ENCODE peak calls at places on chromosome 5, in seven cellular contexts. R is amniotic epithelial cell; G is sciatic nerve; Q is activated CD8-positive, alpha-beta memory T cell treated with anti-CD3 and anti-CD28 coated beads for 24 hours; L is colonic mucosa; V is Jurkat, Clone E6-1; S is cardiac fibroblast. I is an unnamed sample.

GRCh38 chr5:180647941-180648500 is 1.4 kb downstream of the FLT4 start:
- DNase-seq in R (no peak), G (no peak), Q (no peak), L (no peak), V (no peak), S (no peak), I (no peak)

GRCh38 chr5:173829826-173830225 is 58.3 kb upstream of the CPEB4 start:
- DNase-seq in R (peak; percentile 66), G (no peak), Q (no peak), L (no peak), V (no peak), S (peak; percentile 41), I (no peak)

GRCh38 chr5:132428811-132429440 is 59.4 kb downstream of the SLC22A5 start:
- DNase-seq in R (peak; percentile 84), G (no peak), Q (peak; percentile 55), L (no peak), V (no peak), S (peak; percentile 81), I (no peak)

GRCh38 chr5:173920866-173921265 is 32.7 kb downstream of the CPEB4 start:
- DNase-seq in R (peak; percentile 41), G (no peak), Q (no peak), L (no peak), V (no peak), S (no peak), I (no peak)

GRCh38 chr5:135127604-135128240 is 93.7 kb upstream of the PITX1 start:
- DNase-seq in R (peak; percentile 93), G (no peak), Q (no peak), L (peak; percentile 82), V (no peak), S (peak; percentile 54), I (no peak)

GRCh38 chr5:54738118-54738972 is 220.8 kb downstream of the SNX18 start:
- DNase-seq in R (peak; percentile 39), G (peak; percentile 79), Q (no peak), L (peak; percentile 57), V (no peak), S (peak; percentile 68), I (peak; percentile 91)

GRCh38 chr5:68007446-68007845 is 208.1 kb upstream of the PIK3R1 start:
- DNase-seq in R (peak; percentile 87), G (no peak), Q (no peak), L (no peak), V (no peak), S (peak; percentile 90), I (no peak)

GRCh38 chr5:173839117-173839713 is 48.9 kb upstream of the CPEB4 start:
- DNase-seq in R (no peak), G (no peak), Q (no peak), L (no peak), V (no peak), S (no peak), I (no peak)

GRCh38 chr5:151553130-151553670 is 37.9 kb downstream of the FAT2 start:
- DNase-seq in R (no peak), G (no peak), Q (no peak), L (no peak), V (no peak), S (no peak), I (no peak)

GRCh38 chr5:98735806-98736507 is 37.5 kb upstream of the RGMB start:
- DNase-seq in R (peak; percentile 79), G (no peak), Q (no peak), L (no peak), V (no peak), S (peak; percentile 79), I (no peak)

GRCh38 chr5:154446183-154447073 is 631 bp downstream of the SAP30L start:
- DNase-seq in R (peak; percentile 69), G (peak; percentile 75), Q (peak; percentile 75), L (peak; percentile 65), V (no peak), S (peak; percentile 58), I (peak; percentile 92)

GRCh38 chr5:132010645-132011560 is 555 bp downstream of the ACSL6 start:
- DNase-seq in R (no peak), G (peak; percentile 33), Q (peak; percentile 63), L (no peak), V (peak; percentile 69), S (no peak), I (no peak)

GRCh38 chr5:135107101-135107500 is 73.1 kb upstream of the PITX1 start:
- DNase-seq in R (no peak), G (no peak), Q (no peak), L (peak; percentile 41), V (no peak), S (no peak), I (no peak)

GRCh38 chr5:74434124-74434899 is 206.2 kb downstream of the ENC1 start:
- DNase-seq in R (no peak), G (no peak), Q (no peak), L (no peak), V (no peak), S (no peak), I (no peak)

GRCh38 chr5:103433216-103433615 is 129.4 kb downstream of the NUDT12 start:
- DNase-seq in R (peak; percentile 65), G (no peak), Q (no peak), L (no peak), V (no peak), S (peak; percentile 73), I (no peak)

GRCh38 chr5:163894645-163895044 is 389.2 kb downstream of the MAT2B start:
- DNase-seq in R (peak; percentile 91), G (no peak), Q (no peak), L (no peak), V (no peak), S (peak; percentile 91), I (no peak)

GRCh38 chr5:77255617-77256016 is 45.1 kb downstream of the PDE8B start:
- DNase-seq in R (no peak), G (no peak), Q (no peak), L (peak; percentile 20), V (no peak), S (no peak), I (peak; percentile 80)

GRCh38 chr5:102241809-102242421 is 54.2 kb downstream of the SLCO4C1 start:
- DNase-seq in R (no peak), G (no peak), Q (no peak), L (peak; percentile 28), V (no peak), S (no peak), I (no peak)

GRCh38 chr5:111129938-111130337 is 37.8 kb downstream of the WDR36 start:
- DNase-seq in R (peak; percentile 33), G (no peak), Q (no peak), L (no peak), V (no peak), S (peak; percentile 75), I (no peak)